ENCODE peak calls at places on chromosomes 16 and 17, in seven cellular contexts. One of them, this sample, is unnamed.

GRCh38 chr16:79776243-79776884 is 175.8 kb upstream of the MAF start:
- DNase-seq in GM12878: no peak
- DNase-seq in transverse colon: peak
- DNase-seq in cardiac muscle cell: no peak
- DNase-seq in right atrium auricular region: no peak
- DNase-seq in caudate nucleus: no peak
- DNase-seq in heart left ventricle: no peak
- DNase-seq in this sample: peak

GRCh38 chr17:57604771-57605733 is 140.0 kb downstream of the CCDC182 start:
- DNase-seq in GM12878: peak
- DNase-seq in transverse colon: peak
- DNase-seq in cardiac muscle cell: peak
- DNase-seq in right atrium auricular region: peak
- DNase-seq in caudate nucleus: no peak
- DNase-seq in heart left ventricle: peak
- DNase-seq in this sample: peak

GRCh38 chr17:50943575-50943933 is 77.4 kb upstream of the TOB1 start:
- DNase-seq in GM12878: no peak
- DNase-seq in transverse colon: peak
- DNase-seq in cardiac muscle cell: no peak
- DNase-seq in right atrium auricular region: no peak
- DNase-seq in caudate nucleus: no peak
- DNase-seq in heart left ventricle: no peak
- DNase-seq in this sample: no peak

GRCh38 chr17:1965556-1966273 is 59.4 kb downstream of the RTN4RL1 start:
- DNase-seq in GM12878: no peak
- DNase-seq in transverse colon: no peak
- DNase-seq in cardiac muscle cell: no peak
- DNase-seq in right atrium auricular region: no peak
- DNase-seq in caudate nucleus: no peak
- DNase-seq in heart left ventricle: no peak
- DNase-seq in this sample: no peak

GRCh38 chr17:75090871-75091854 is 3.4 kb downstream of the SLC16A5 start:
- DNase-seq in GM12878: no peak
- DNase-seq in transverse colon: peak
- DNase-seq in cardiac muscle cell: no peak
- DNase-seq in right atrium auricular region: no peak
- DNase-seq in caudate nucleus: no peak
- DNase-seq in heart left ventricle: peak
- DNase-seq in this sample: peak

GRCh38 chr17:40859536-40859935 is 7.5 kb downstream of the KRT12 start:
- DNase-seq in GM12878: no peak
- DNase-seq in transverse colon: peak
- DNase-seq in cardiac muscle cell: no peak
- DNase-seq in right atrium auricular region: no peak
- DNase-seq in caudate nucleus: no peak
- DNase-seq in heart left ventricle: no peak
- DNase-seq in this sample: no peak

GRCh38 chr17:13395872-13396271 is 205.9 kb downstream of the HS3ST3A1 start:
- DNase-seq in GM12878: no peak
- DNase-seq in transverse colon: no peak
- DNase-seq in cardiac muscle cell: no peak
- DNase-seq in right atrium auricular region: no peak
- DNase-seq in caudate nucleus: no peak
- DNase-seq in heart left ventricle: no peak
- DNase-seq in this sample: no peak

GRCh38 chr16:83781-84615 is 6.0 kb downstream of the MPG start:
- DNase-seq in GM12878: no peak
- DNase-seq in transverse colon: no peak
- DNase-seq in cardiac muscle cell: no peak
- DNase-seq in right atrium auricular region: no peak
- DNase-seq in caudate nucleus: no peak
- DNase-seq in heart left ventricle: no peak
- DNase-seq in this sample: no peak

GRCh38 chr16:54526916-54527315 is 240.3 kb upstream of the IRX3 start:
- DNase-seq in GM12878: no peak
- DNase-seq in transverse colon: no peak
- DNase-seq in cardiac muscle cell: no peak
- DNase-seq in right atrium auricular region: no peak
- DNase-seq in caudate nucleus: no peak
- DNase-seq in heart left ventricle: no peak
- DNase-seq in this sample: no peak

GRCh38 chr16:88613911-88614817 is 24.2 kb upstream of the IL17C start:
- DNase-seq in GM12878: no peak
- DNase-seq in transverse colon: no peak
- DNase-seq in cardiac muscle cell: no peak
- DNase-seq in right atrium auricular region: no peak
- DNase-seq in caudate nucleus: no peak
- DNase-seq in heart left ventricle: no peak
- DNase-seq in this sample: no peak

GRCh38 chr17:45346255-45347015 is 29.6 kb upstream of the MAP3K14 start:
- DNase-seq in GM12878: no peak
- DNase-seq in transverse colon: peak
- DNase-seq in cardiac muscle cell: no peak
- DNase-seq in right atrium auricular region: no peak
- DNase-seq in caudate nucleus: no peak
- DNase-seq in heart left ventricle: no peak
- DNase-seq in this sample: no peak

GRCh38 chr16:83046664-83047063 is 419.9 kb downstream of the CDH13 start:
- DNase-seq in GM12878: no peak
- DNase-seq in transverse colon: no peak
- DNase-seq in cardiac muscle cell: no peak
- DNase-seq in right atrium auricular region: no peak
- DNase-seq in caudate nucleus: no peak
- DNase-seq in heart left ventricle: no peak
- DNase-seq in this sample: no peak

GRCh38 chr17:38958756-38959155 is 8.4 kb downstream of the FBXO47 start:
- DNase-seq in GM12878: no peak
- DNase-seq in transverse colon: no peak
- DNase-seq in cardiac muscle cell: no peak
- DNase-seq in right atrium auricular region: no peak
- DNase-seq in caudate nucleus: no peak
- DNase-seq in heart left ventricle: no peak
- DNase-seq in this sample: no peak

GRCh38 chr16:57795431-57795878 is 6.8 kb downstream of the KIFC3 start:
- DNase-seq in GM12878: no peak
- DNase-seq in transverse colon: peak
- DNase-seq in cardiac muscle cell: peak
- DNase-seq in right atrium auricular region: no peak
- DNase-seq in caudate nucleus: peak
- DNase-seq in heart left ventricle: no peak
- DNase-seq in this sample: peak

GRCh38 chr17:67421869-67422273 is 44.8 kb downstream of the PITPNC1 start:
- DNase-seq in GM12878: peak
- DNase-seq in transverse colon: peak
- DNase-seq in cardiac muscle cell: no peak
- DNase-seq in right atrium auricular region: no peak
- DNase-seq in caudate nucleus: no peak
- DNase-seq in heart left ventricle: no peak
- DNase-seq in this sample: no peak

GRCh38 chr16:85483424-85483823 is 129.7 kb upstream of the GSE1 start:
- DNase-seq in GM12878: no peak
- DNase-seq in transverse colon: no peak
- DNase-seq in cardiac muscle cell: no peak
- DNase-seq in right atrium auricular region: no peak
- DNase-seq in caudate nucleus: no peak
- DNase-seq in heart left ventricle: no peak
- DNase-seq in this sample: no peak

GRCh38 chr17:60139438-60140285 is 10.1 kb upstream of the CA4 start:
- DNase-seq in GM12878: no peak
- DNase-seq in transverse colon: peak
- DNase-seq in cardiac muscle cell: peak
- DNase-seq in right atrium auricular region: peak
- DNase-seq in caudate nucleus: no peak
- DNase-seq in heart left ventricle: peak
- DNase-seq in this sample: peak

GRCh38 chr17:49216953-49217650 is 6.6 kb downstream of the ABI3 start:
- DNase-seq in GM12878: no peak
- DNase-seq in transverse colon: peak
- DNase-seq in cardiac muscle cell: no peak
- DNase-seq in right atrium auricular region: peak
- DNase-seq in caudate nucleus: no peak
- DNase-seq in heart left ventricle: peak
- DNase-seq in this sample: peak

GRCh38 chr16:12271006-12271405 is 294.5 kb downstream of the SNX29 start:
- DNase-seq in GM12878: no peak
- DNase-seq in transverse colon: no peak
- DNase-seq in cardiac muscle cell: no peak
- DNase-seq in right atrium auricular region: no peak
- DNase-seq in caudate nucleus: peak
- DNase-seq in heart left ventricle: no peak
- DNase-seq in this sample: no peak

GRCh38 chr17:1485748-1486376 is 6.6 kb downstream of the MYO1C start:
- DNase-seq in GM12878: no peak
- DNase-seq in transverse colon: peak
- DNase-seq in cardiac muscle cell: peak
- DNase-seq in right atrium auricular region: peak
- DNase-seq in caudate nucleus: no peak
- DNase-seq in heart left ventricle: peak
- DNase-seq in this sample: peak

GRCh38 chr17:7237761-7238417 is 1.4 kb downstream of the PHF23 start:
- DNase-seq in GM12878: no peak
- DNase-seq in transverse colon: peak
- DNase-seq in cardiac muscle cell: peak
- DNase-seq in right atrium auricular region: no peak
- DNase-seq in caudate nucleus: peak
- DNase-seq in heart left ventricle: peak
- DNase-seq in this sample: peak
- H3K27ac ChIP-seq in GM12878: peak
- H3K27ac ChIP-seq in transverse colon: peak
- H3K27ac ChIP-seq in cardiac muscle cell: peak
- H3K27ac ChIP-seq in right atrium auricular region: peak
- H3K27ac ChIP-seq in caudate nucleus: peak
- H3K27ac ChIP-seq in heart left ventricle: peak
- H3K27ac ChIP-seq in this sample: peak

GRCh38 chr16:49717693-49718092 is 138.2 kb downstream of the ZNF423 start:
- DNase-seq in GM12878: no peak
- DNase-seq in transverse colon: no peak
- DNase-seq in cardiac muscle cell: no peak
- DNase-seq in right atrium auricular region: no peak
- DNase-seq in caudate nucleus: no peak
- DNase-seq in heart left ventricle: no peak
- DNase-seq in this sample: no peak
- H3K27ac ChIP-seq in GM12878: no peak
- H3K27ac ChIP-seq in transverse colon: no peak
- H3K27ac ChIP-seq in cardiac muscle cell: no peak
- H3K27ac ChIP-seq in right atrium auricular region: no peak
- H3K27ac ChIP-seq in caudate nucleus: no peak
- H3K27ac ChIP-seq in heart left ventricle: no peak
- H3K27ac ChIP-seq in this sample: no peak

GRCh38 chr16:70747703-70748631 is 53.0 kb downstream of the VAC14 start:
- DNase-seq in GM12878: no peak
- DNase-seq in transverse colon: no peak
- DNase-seq in cardiac muscle cell: no peak
- DNase-seq in right atrium auricular region: no peak
- DNase-seq in caudate nucleus: no peak
- DNase-seq in heart left ventricle: no peak
- DNase-seq in this sample: no peak
- H3K27ac ChIP-seq in GM12878: no peak
- H3K27ac ChIP-seq in transverse colon: peak
- H3K27ac ChIP-seq in cardiac muscle cell: no peak
- H3K27ac ChIP-seq in right atrium auricular region: no peak
- H3K27ac ChIP-seq in caudate nucleus: peak
- H3K27ac ChIP-seq in heart left ventricle: no peak
- H3K27ac ChIP-seq in this sample: peak

GRCh38 chr17:64218066-64218465 is 45.0 kb downstream of the TEX2 start:
- DNase-seq in GM12878: peak
- DNase-seq in transverse colon: no peak
- DNase-seq in cardiac muscle cell: no peak
- DNase-seq in right atrium auricular region: no peak
- DNase-seq in caudate nucleus: no peak
- DNase-seq in heart left ventricle: no peak
- DNase-seq in this sample: no peak
- H3K27ac ChIP-seq in GM12878: no peak
- H3K27ac ChIP-seq in transverse colon: no peak
- H3K27ac ChIP-seq in cardiac muscle cell: peak
- H3K27ac ChIP-seq in right atrium auricular region: peak
- H3K27ac ChIP-seq in caudate nucleus: peak
- H3K27ac ChIP-seq in heart left ventricle: peak
- H3K27ac ChIP-seq in this sample: peak